ENCODE peak calls at places on chromosomes 1 and 21, in four cellular contexts. L, U, O and M are unnamed samples.

GRCh38 chr1:218529691-218530310 is 184.7 kb downstream of the TGFB2 start:
- DNase-seq in L (no peak), U (no peak), O (no peak), M (no peak)

GRCh38 chr1:147882535-147882934 is 20.1 kb upstream of the GJA8 start:
- DNase-seq in L (no peak), U (no peak), O (no peak), M (no peak)

GRCh38 chr1:152654110-152654509 is 9.1 kb upstream of the LCE2D start:
- DNase-seq in L (no peak), U (peak; percentile 55), O (peak; percentile 71), M (peak; percentile 62)

GRCh38 chr1:17232759-17233661 is 15.9 kb upstream of the PADI3 start:
- DNase-seq in L (no peak), U (no peak), O (no peak), M (no peak)

GRCh38 chr21:16588433-16588860 is 858.7 kb downstream of the USP25 start:
- DNase-seq in L (peak; percentile 78), U (no peak), O (peak; percentile 91), M (no peak)

GRCh38 chr1:29323636-29324035 is 87.3 kb downstream of the PTPRU start:
- DNase-seq in L (no peak), U (no peak), O (no peak), M (no peak)

GRCh38 chr1:61083014-61083798 is 845 bp downstream of the NFIA start:
- DNase-seq in L (no peak), U (peak; percentile 18), O (peak; percentile 23), M (no peak)

GRCh38 chr1:84675106-84675505 is 15.2 kb downstream of the SSX2IP start:
- DNase-seq in L (no peak), U (no peak), O (no peak), M (no peak)

GRCh38 chr1:30378991-30379581 is 344.3 kb downstream of the MATN1 start:
- DNase-seq in L (no peak), U (peak; percentile 12), O (peak; percentile 32), M (no peak)

GRCh38 chr1:89104147-89104546 is 21.8 kb downstream of the GBP2 start:
- DNase-seq in L (no peak), U (no peak), O (no peak), M (no peak)

GRCh38 chr21:39221282-39221996 is 38.2 kb upstream of the PSMG1 start:
- DNase-seq in L (no peak), U (no peak), O (no peak), M (no peak)

GRCh38 chr1:235557495-235557894 is 53.2 kb upstream of the B3GALNT2 start:
- DNase-seq in L (no peak), U (peak; percentile 6), O (peak; percentile 35), M (peak; percentile 36)

GRCh38 chr1:22197644-22198043 is 54.7 kb upstream of the WNT4 start:
- DNase-seq in L (no peak), U (no peak), O (no peak), M (no peak)

GRCh38 chr1:234893725-234894630 is 234.7 kb downstream of the TOMM20 start:
- DNase-seq in L (no peak), U (no peak), O (no peak), M (no peak)

GRCh38 chr1:172663726-172664125 is 4.8 kb downstream of the FASLG start:
- DNase-seq in L (no peak), U (no peak), O (no peak), M (no peak)

GRCh38 chr1:172658871-172659453 is at the start of gene FASLG:
- DNase-seq in L (no peak), U (no peak), O (no peak), M (no peak)

GRCh38 chr1:172662464-172663109 is 3.7 kb downstream of the FASLG start:
- DNase-seq in L (peak; percentile 43), U (peak; percentile 7), O (no peak), M (peak; percentile 34)

GRCh38 chr1:172657586-172657985 is 1.3 kb upstream of the FASLG start:
- DNase-seq in L (no peak), U (no peak), O (no peak), M (no peak)

GRCh38 chr1:172661107-172661506 is 2.2 kb downstream of the FASLG start:
- DNase-seq in L (no peak), U (no peak), O (no peak), M (no peak)
- H3K4me1 ChIP-seq in L (no peaks in the 10 kb centered on the region), U (peaks cover 5% of the 10 kb centered on the region), O (no peaks in the 10 kb centered on the region), M (peaks cover 36% of the 10 kb centered on the region)

GRCh38 chr1:158998037-158998780 is 11.5 kb upstream of the IFI16 start:
- DNase-seq in L (no peak), U (no peak), O (no peak), M (no peak)

GRCh38 chr1:158999301-159000069 is 10.2 kb upstream of the IFI16 start:
- DNase-seq in L (peak; percentile 94), U (no peak), O (peak; percentile 63), M (no peak)

GRCh38 chr1:159000627-159001026 is 9.1 kb upstream of the IFI16 start:
- DNase-seq in L (peak; percentile 94), U (no peak), O (peak; percentile 58), M (no peak)

GRCh38 chr1:158998781-158999161 is 10.9 kb upstream of the IFI16 start:
- DNase-seq in L (peak; percentile 67), U (peak; percentile 79), O (peak; percentile 52), M (peak; percentile 84)

DNA sequence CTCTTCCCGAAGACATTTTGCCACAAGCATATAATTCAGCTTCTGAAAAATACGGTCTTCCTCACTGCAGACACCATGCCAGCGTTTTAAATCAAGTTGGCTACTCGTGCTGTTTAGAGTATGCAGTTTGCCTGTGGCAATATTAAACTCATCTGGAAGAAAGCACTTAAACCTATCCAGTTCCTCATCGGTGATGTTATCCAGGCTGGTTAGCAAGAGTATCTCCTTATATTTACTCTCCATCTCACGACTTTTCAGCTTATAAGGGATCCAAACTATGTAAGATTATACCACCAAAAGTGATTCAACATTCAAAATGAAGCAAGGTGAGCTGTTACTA is 9.7 kb upstream of the IFI16 start:
- DNase-seq in L (no peak), U (no peak), O (no peak), M (no peak)
- H3K4me3 ChIP-seq in L (peak overlapping the region; percentile 51), U (no peak overlapping the region), O (peak overlapping the region; percentile 74), M (no peak overlapping the region)

GRCh38 chr1:42931108-42931539 is 27.5 kb downstream of the SLC2A1 start:
- DNase-seq in L (no peak), U (peak; percentile 64), O (peak; percentile 49), M (peak; percentile 68)

GRCh38 chr1:42928859-42929258 is 29.8 kb downstream of the SLC2A1 start:
- DNase-seq in L (no peak), U (no peak), O (no peak), M (no peak)

GRCh38 chr1:42929434-42930177 is 29.1 kb downstream of the SLC2A1 start:
- DNase-seq in L (no peak), U (no peak), O (no peak), M (no peak)

GRCh38 chr1:42931911-42932422 is 26.7 kb downstream of the SLC2A1 start:
- DNase-seq in L (no peak), U (peak; percentile 86), O (peak; percentile 40), M (peak; percentile 63)

GRCh38 chr1:42930178-42931107 is 28.2 kb downstream of the SLC2A1 start:
- DNase-seq in L (no peak), U (no peak), O (no peak), M (no peak)
- H3K4me1 ChIP-seq in L (no peaks in the 10 kb centered on the region), U (peaks cover 48% of the 10 kb centered on the region), O (peaks cover 8% of the 10 kb centered on the region), M (peaks cover 55% of the 10 kb centered on the region)

GRCh38 chr1:27057389-27057788 is 44.7 kb upstream of the TENT5B start:
- DNase-seq in L (no peak), U (no peak), O (no peak), M (no peak)
- H3K4me3 ChIP-seq in L (no peak overlapping the region), U (no peak overlapping the region), O (no peak overlapping the region), M (no peak overlapping the region)

GRCh38 chr1:1092149-1092855 is 18.2 kb upstream of the RNF223 start:
- DNase-seq in L (peak; percentile 3), U (no peak), O (no peak), M (no peak)

GRCh38 chr1:1092890-1093609 is 18.9 kb upstream of the RNF223 start:
- DNase-seq in L (peak; percentile 12), U (no peak), O (no peak), M (no peak)

GRCh38 chr1:1091344-1092148 is 17.4 kb upstream of the RNF223 start:
- DNase-seq in L (peak; percentile 17), U (no peak), O (peak; percentile 34), M (no peak)

GRCh38 chr1:1090424-1091343 is 16.6 kb upstream of the RNF223 start:
- DNase-seq in L (peak; percentile 18), U (no peak), O (no peak), M (no peak)

DNA sequence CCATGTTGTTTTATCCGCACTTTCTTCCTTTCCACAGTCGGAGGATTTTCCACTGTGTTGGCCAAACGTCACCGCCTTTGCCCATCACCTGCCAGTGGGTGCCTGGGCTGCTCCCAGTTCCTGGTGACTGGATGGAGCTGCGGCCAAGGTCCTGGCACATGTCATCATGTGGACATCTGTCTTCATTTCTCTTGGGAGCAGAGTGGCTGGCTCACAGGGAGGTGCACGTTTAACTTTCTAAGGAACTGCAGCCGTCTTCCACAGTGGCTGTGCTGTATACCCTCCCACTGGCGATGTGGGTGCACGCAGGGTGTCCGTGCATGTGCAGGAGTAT is 19.5 kb upstream of the RNF223 start:
- DNase-seq in L (peak; percentile 3), U (no peak), O (no peak), M (no peak)
- H3K4me1 ChIP-seq in L (no peaks in the 10 kb centered on the region), U (peaks cover 6% of the 10 kb centered on the region), O (no peaks in the 10 kb centered on the region), M (no peaks in the 10 kb centered on the region)

GRCh38 chr1:212638419-212639151 is 30.0 kb downstream of the ATF3 start:
- DNase-seq in L (no peak), U (no peak), O (peak; percentile 35), M (no peak)
- H3K4me3 ChIP-seq in L (no peak overlapping the region), U (no peak overlapping the region), O (no peak overlapping the region), M (no peak overlapping the region)

GRCh38 chr1:33341190-33341589 is 20.3 kb upstream of the A3GALT2 start:
- DNase-seq in L (no peak), U (no peak), O (no peak), M (no peak)
- H3K4me1 ChIP-seq in L (peaks cover 90% of the 10 kb centered on the region), U (peaks cover 23% of the 10 kb centered on the region), O (peaks cover 9% of the 10 kb centered on the region), M (peaks cover 9% of the 10 kb centered on the region)